ENCODE peak calls at places on chromosomes 1 and 21, in six cellular contexts. N, T, K, Z, L and R are unnamed samples.

GRCh38 chr1:44696789-44697188 is 22.3 kb downstream of the ARMH1 start:
- DNase-seq in Z (peak), N (no peak), T (no peak), L (no peak), K (no peak), R (no peak)

GRCh38 chr1:100658716-100659026 is 60.9 kb upstream of the VCAM1 start:
- DNase-seq in N (no peak), T (no peak), K (no peak), Z (no peak), L (no peak), R (no peak)

GRCh38 chr1:25733271-25733670 is 66.7 kb upstream of the SELENON start:
- DNase-seq in N (no peak), Z (no peak), K (no peak), L (no peak), T (no peak), R (no peak)

GRCh38 chr1:30038134-30039025 is 685.0 kb downstream of the MATN1 start:
- DNase-seq in T (no peak), L (no peak), K (no peak), N (no peak), Z (no peak), R (no peak)

GRCh38 chr1:7432896-7433380 is 338.2 kb upstream of the VAMP3 start:
- DNase-seq in T (no peak), L (no peak), K (no peak), N (no peak), Z (no peak), R (no peak)

GRCh38 chr1:7334475-7335035 is 436.5 kb upstream of the VAMP3 start:
- DNase-seq in L (peak), T (no peak), N (no peak), Z (no peak), K (no peak), R (no peak)

GRCh38 chr1:147558045-147558444 is 16.7 kb downstream of the BCL9 start:
- DNase-seq in K (no peak), L (no peak), N (no peak), Z (no peak), T (no peak), R (no peak)

GRCh38 chr21:42567181-42567560 is 53.5 kb downstream of the SLC37A1 start:
- DNase-seq in T (no peak), Z (no peak), L (no peak), N (no peak), K (peak), R (no peak)

GRCh38 chr1:46991083-46991923 is 32.2 kb upstream of the CYP4X1 start:
- DNase-seq in L (no peak), T (no peak), K (no peak), N (no peak), Z (no peak), R (no peak)

GRCh38 chr1:185561629-185562028 is 172.6 kb upstream of the HMCN1 start:
- DNase-seq in K (no peak), N (no peak), L (peak), Z (no peak), T (no peak), R (no peak)

GRCh38 chr1:53143527-53143926 is 1.1 kb upstream of the SLC1A7 start:
- DNase-seq in Z (no peak), T (no peak), N (no peak), L (no peak), K (no peak), R (no peak)

GRCh38 chr1:152745289-152745704 is 12.5 kb upstream of the KPRP start:
- DNase-seq in Z (no peak), T (no peak), K (no peak), N (no peak), L (no peak), R (no peak)

GRCh38 chr1:39902121-39902807 is 547 bp upstream of the MYCL start:
- DNase-seq in N (peak), T (peak), K (peak), L (no peak), Z (no peak), R (peak)

GRCh38 chr1:10490271-10490970 is 15.7 kb downstream of the PEX14 start:
- DNase-seq in T (no peak), K (no peak), L (no peak), N (no peak), Z (no peak), R (no peak)

GRCh38 chr1:206706298-206706791 is 21.6 kb downstream of the MAPKAPK2 start:
- DNase-seq in T (no peak), Z (no peak), K (no peak), L (peak), N (no peak), R (no peak)

GRCh38 chr1:92446990-92447681 is 39.6 kb downstream of the GFI1 start:
- DNase-seq in L (no peak), T (peak), K (no peak), Z (no peak), N (peak), R (no peak)

GRCh38 chr1:115098979-115099692 is 9.8 kb upstream of the TSPAN2 start:
- DNase-seq in L (no peak), T (peak), N (no peak), K (no peak), Z (peak), R (peak)

GRCh38 chr1:199083680-199084079 is 444.8 kb downstream of the PTPRC start:
- DNase-seq in K (no peak), N (no peak), T (no peak), Z (no peak), L (no peak), R (no peak)

GRCh38 chr1:85554630-85555327 is 25.8 kb upstream of the CCN1 start:
- DNase-seq in N (no peak), T (no peak), L (no peak), Z (no peak), K (no peak), R (no peak)

GRCh38 chr1:226526801-226527595 is 21.6 kb upstream of the STUM start:
- DNase-seq in N (peak), L (no peak), K (no peak), T (no peak), Z (no peak), R (no peak)

GRCh38 chr1:156499703-156500577 is 635 bp downstream of the MEF2D start:
- DNase-seq in L (no peak), N (peak), K (no peak), T (no peak), Z (peak), R (no peak)

GRCh38 chr1:22754106-22754768 is 43.6 kb downstream of the EPHB2 start:
- DNase-seq in Z (peak), K (no peak), N (no peak), L (no peak), T (no peak), R (peak)

GRCh38 chr1:159091547-159092397 is 15.2 kb upstream of the AIM2 start:
- DNase-seq in N (no peak), T (no peak), K (no peak), L (no peak), Z (no peak), R (no peak)

GRCh38 chr1:184390889-184391288 is 4.1 kb downstream of the C1orf21 start:
- DNase-seq in K (no peak), Z (no peak), N (no peak), L (no peak), T (no peak), R (no peak)

GRCh38 chr1:44941424-44942324 is 44.7 kb downstream of the EIF2B3 start:
- DNase-seq in T (no peak), K (no peak), L (no peak), N (no peak), Z (no peak), R (no peak)

GRCh38 chr1:86068126-86068805 is 88.3 kb downstream of the COL24A1 start:
- DNase-seq in L (no peak), K (no peak), T (no peak), N (no peak), Z (no peak), R (no peak)

GRCh38 chr1:184022651-184023050 is 14.9 kb downstream of the COLGALT2 start:
- DNase-seq in T (no peak), Z (no peak), N (no peak), K (no peak), L (no peak), R (no peak)

GRCh38 chr1:218459878-218460277 is 114.7 kb downstream of the TGFB2 start:
- DNase-seq in K (no peak), L (peak), T (peak), Z (no peak), N (peak), R (no peak)

GRCh38 chr1:200454425-200454824 is 44.6 kb upstream of the ZNF281 start:
- DNase-seq in N (no peak), K (no peak), L (no peak), T (no peak), Z (no peak), R (no peak)

GRCh38 chr1:200457810-200458209 is 48.0 kb upstream of the ZNF281 start:
- DNase-seq in Z (no peak), T (no peak), N (no peak), K (no peak), L (no peak), R (no peak)

GRCh38 chr1:200448034-200448762 is 38.4 kb upstream of the ZNF281 start:
- DNase-seq in T (no peak), Z (peak), L (no peak), N (no peak), K (no peak), R (peak)

GRCh38 chr1:200453544-200453905 is 43.7 kb upstream of the ZNF281 start:
- DNase-seq in T (no peak), L (no peak), N (no peak), Z (no peak), K (no peak), R (no peak)

GRCh38 chr1:200452850-200453543 is 43.2 kb upstream of the ZNF281 start:
- DNase-seq in L (no peak), T (no peak), Z (no peak), N (no peak), K (no peak), R (no peak)
- TF ChIP-seq CTCF in L (no peak), T (no peak), Z (no peak), N (no peak), K (no peak), R (no peak)

GRCh38 chr21:45640001-45640887 is 3.3 kb upstream of the PCBP3 start:
- DNase-seq in Z (no peak), K (no peak), T (no peak), N (no peak), L (no peak), R (peak)
- TF ChIP-seq CTCF in Z (no peak), K (no peak), T (no peak), N (no peak), L (no peak), R (no peak)

GRCh38 chr1:38818706-38819439 is 40.7 kb downstream of the RRAGC start:
- DNase-seq in K (no peak), Z (no peak), T (no peak), L (no peak), N (no peak), R (no peak)
- TF ChIP-seq CTCF in K (no peak), Z (no peak), T (no peak), L (no peak), N (no peak), R (no peak)

GRCh38 chr1:227729881-227730629 is 5.0 kb downstream of the JMJD4 start:
- DNase-seq in L (peak), T (no peak), N (peak), K (no peak), Z (no peak), R (peak)
- TF ChIP-seq CTCF in L (peak), T (peak), N (peak), K (peak), Z (peak), R (peak)